ENCODE peak calls at places on chromosomes 12 and 14, in five cellular contexts. L is neuronal stem cell, F is IMR-90, V is mesenchymal stem cell, I is H9. H is an unnamed sample.

GRCh38 chr14:82009076-82009475 is 475.4 kb upstream of the SEL1L start:
- DNase-seq in F (no peak), L (no peak), V (no peak), I (no peak), H (no peak)

GRCh38 chr14:26966942-26967341 is 369.1 kb upstream of the NOVA1 start:
- DNase-seq in F (no peak), V (peak), L (no peak), I (no peak), H (no peak)

GRCh38 chr12:123949118-123949774 is 23.4 kb downstream of the CCDC92 start:
- DNase-seq in V (no peak), L (no peak), F (no peak), I (peak), H (no peak)

GRCh38 chr12:27493260-27493935 is 30.6 kb upstream of the PPFIBP1 start:
- DNase-seq in F (peak), I (no peak), V (peak), L (no peak), H (peak)

GRCh38 chr12:27158322-27158721 is 75.9 kb upstream of the C12orf71 start:
- DNase-seq in F (no peak), L (peak), I (no peak), V (no peak), H (no peak)

GRCh38 chr12:46205293-46205692 is 63.5 kb downstream of the SLC38A1 start:
- DNase-seq in V (no peak), L (no peak), I (no peak), F (no peak), H (no peak)

GRCh38 chr12:14950421-14950820 is 11.0 kb downstream of the ARHGDIB start:
- DNase-seq in L (no peak), V (no peak), I (no peak), F (no peak), H (no peak)

GRCh38 chr12:115355301-115355700 is 671.3 kb upstream of the TBX3 start:
- DNase-seq in L (no peak), I (no peak), V (no peak), F (peak), H (no peak)

GRCh38 chr14:62914873-62915272 is 130.4 kb downstream of the KCNH5 start:
- DNase-seq in I (no peak), L (no peak), V (no peak), F (no peak), H (no peak)

GRCh38 chr12:52232916-52233461 is at the start of gene KRT7:
- DNase-seq in L (no peak), I (peak), V (no peak), F (no peak), H (peak)

GRCh38 chr12:19597304-19598066 is 158.2 kb downstream of the AEBP2 start:
- DNase-seq in I (no peak), V (no peak), L (no peak), F (no peak), H (no peak)

GRCh38 chr14:25007832-25008231 is 42.1 kb downstream of the STXBP6 start:
- DNase-seq in F (no peak), I (no peak), L (no peak), V (no peak), H (no peak)

GRCh38 chr12:85448548-85449139 is 168.6 kb downstream of the ALX1 start:
- DNase-seq in I (no peak), L (no peak), F (peak), V (no peak), H (no peak)

GRCh38 chr12:8692573-8692972 is 5.2 kb upstream of the RIMKLB start:
- DNase-seq in I (peak), F (peak), V (peak), L (peak), H (peak)

GRCh38 chr14:36070056-36071043 is 106.2 kb downstream of the PTCSC3 start:
- DNase-seq in I (peak), F (peak), V (peak), L (peak), H (peak)

GRCh38 chr12:105852958-105853357 is 285.8 kb downstream of the NUAK1 start:
- DNase-seq in I (no peak), V (no peak), L (no peak), F (no peak), H (no peak)

GRCh38 chr12:118467576-118467975 is 91.2 kb downstream of the SUDS3 start:
- DNase-seq in F (no peak), I (no peak), L (no peak), V (no peak), H (no peak)

GRCh38 chr14:102749833-102750775 is 27.1 kb upstream of the TRAF3 start:
- DNase-seq in V (no peak), I (peak), L (no peak), F (no peak), H (no peak)

GRCh38 chr14:75905505-75905904 is 76.3 kb downstream of the TGFB3 start:
- DNase-seq in I (no peak), F (peak), V (peak), L (no peak), H (peak)

GRCh38 chr12:70243510-70244331 is 488 bp downstream of the CNOT2 start:
- DNase-seq in F (peak), V (peak), I (peak), L (peak), H (peak)

GRCh38 chr14:23404331-23404900 is 3.7 kb downstream of the MYH6 start:
- DNase-seq in L (no peak), V (no peak), F (no peak), I (no peak), H (no peak)
- H3K4me2 ChIP-seq in L (no peak), V (no peak), F (no peak), I (no peak), H (no peak)

GRCh38 chr12:131783915-131784541 is 44.2 kb upstream of the MMP17 start:
- DNase-seq in F (peak), V (peak), I (peak), L (no peak), H (peak)

GRCh38 chr12:131785763-131786330 is 42.3 kb upstream of the MMP17 start:
- DNase-seq in F (no peak), L (no peak), V (no peak), I (no peak), H (no peak)

GRCh38 chr12:131786331-131786730 is 41.9 kb upstream of the MMP17 start:
- DNase-seq in F (no peak), I (no peak), V (no peak), L (no peak), H (no peak)

GRCh38 chr12:131787143-131787660 is 41.0 kb upstream of the MMP17 start:
- DNase-seq in V (no peak), F (no peak), L (no peak), I (no peak), H (no peak)

DNA sequence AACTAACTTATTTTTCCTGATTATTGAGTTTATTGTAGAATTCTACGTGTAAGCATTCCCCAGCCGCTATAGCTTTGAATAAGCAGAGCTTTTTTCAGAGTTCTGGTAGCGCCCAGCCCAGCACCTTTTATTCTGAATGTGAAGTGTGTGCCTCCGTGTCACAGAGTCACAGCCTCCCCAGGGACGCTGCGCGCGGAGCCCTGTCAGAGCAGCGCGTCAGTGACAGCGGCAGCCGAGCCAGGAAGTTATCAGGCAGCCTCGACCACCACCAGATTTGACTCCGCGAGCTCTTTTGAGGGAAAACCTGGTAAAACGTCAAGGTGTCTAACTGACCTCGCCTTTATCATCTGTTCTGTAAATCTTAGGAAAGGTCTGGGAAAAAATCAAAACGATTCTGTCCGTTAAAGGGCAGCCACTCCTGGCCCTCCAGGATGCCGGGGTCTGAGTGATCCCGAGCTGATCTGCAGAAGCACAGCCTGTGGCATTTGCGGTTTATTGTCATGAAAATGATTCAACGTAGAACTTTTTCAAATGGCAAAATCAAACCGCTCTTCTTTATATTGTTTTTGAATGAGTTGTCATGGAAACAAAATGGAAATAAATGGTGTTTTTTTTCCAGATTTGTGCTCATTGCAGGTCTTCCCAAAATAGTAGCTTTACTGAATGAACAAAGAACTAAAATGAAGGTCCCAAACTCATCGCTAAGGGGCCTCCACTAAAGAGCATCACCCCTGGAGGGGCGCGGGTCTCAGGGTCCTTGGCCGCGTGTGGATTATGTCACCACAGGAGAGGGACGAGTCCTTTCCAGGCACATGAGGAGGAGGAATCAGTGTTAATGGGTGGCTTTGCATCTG is 43.1 kb upstream of the MMP17 start:
- DNase-seq in F (peak), L (no peak), V (peak), I (no peak), H (no peak)
- H2BK5ac ChIP-seq in F (peak), L (no peak), V (no peak), I (no peak), H (no peak)

DNA sequence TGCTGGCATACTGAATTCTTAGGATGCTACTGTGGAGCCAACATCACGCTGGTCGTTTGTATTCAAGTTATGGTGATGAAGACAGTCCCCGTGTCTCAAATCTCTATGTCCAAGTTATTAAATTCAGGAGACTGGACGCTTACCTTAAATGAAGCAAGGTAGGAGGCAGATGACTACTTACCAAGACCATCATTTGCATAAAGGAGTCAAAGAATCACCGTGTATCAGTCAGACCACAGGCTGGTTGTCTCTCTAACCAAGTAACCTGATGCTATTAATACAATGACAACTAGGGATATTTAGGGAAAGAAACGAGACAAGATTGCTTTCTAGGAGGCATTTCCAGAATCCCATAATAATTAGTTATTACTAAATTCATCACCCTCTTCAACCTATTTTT is 78.1 kb upstream of the FRMD6 start:
- DNase-seq in I (no peak), F (no peak), V (no peak), L (no peak), H (no peak)
- H4K91ac ChIP-seq in I (no peak), F (no peak), V (no peak), L (no peak), H (peak)

DNA sequence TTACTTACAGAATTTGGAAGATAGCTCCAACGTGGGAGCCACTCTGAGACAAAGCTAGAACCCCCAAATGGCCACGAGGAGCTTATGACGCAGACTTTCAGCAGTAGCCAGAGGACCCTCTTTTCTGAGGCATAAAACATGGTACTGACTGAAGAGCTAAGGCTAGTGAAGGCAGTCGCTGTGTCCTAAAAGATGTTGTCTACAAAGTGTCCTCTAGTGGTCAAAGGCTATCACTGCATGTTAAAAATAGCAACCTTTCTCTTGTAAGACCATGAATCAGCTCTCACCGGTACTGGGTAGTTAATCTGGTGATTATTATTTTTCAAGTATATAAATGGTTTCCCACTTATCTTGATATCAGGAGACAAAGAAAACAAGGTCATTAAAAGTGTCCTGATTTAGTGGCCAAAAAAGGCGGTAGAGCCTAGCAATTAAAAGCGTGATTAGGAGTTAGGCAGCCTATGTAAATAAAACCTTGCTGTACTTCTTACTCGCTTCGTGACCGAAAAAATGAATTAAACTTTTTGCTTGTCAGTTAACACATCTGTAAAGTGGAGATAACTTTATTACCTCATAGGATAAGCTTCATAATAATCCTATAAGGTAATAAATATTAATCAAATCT is 47.0 kb upstream of the LGR5 start:
- DNase-seq in L (peak), I (peak), V (peak), F (peak), H (peak)
- H3K4me2 ChIP-seq in L (no peak), I (no peak), V (no peak), F (no peak), H (no peak)

GRCh38 chr12:6946920-6947374 is 3.1 kb downstream of the C12orf57 start:
- DNase-seq in V (no peak), L (no peak), F (no peak), I (no peak), H (no peak)

GRCh38 chr12:6944381-6945186 is 762 bp downstream of the C12orf57 start:
- DNase-seq in F (peak), L (peak), V (peak), I (peak), H (peak)

GRCh38 chr12:6945613-6946012 is 1.8 kb downstream of the C12orf57 start:
- DNase-seq in I (no peak), L (no peak), F (no peak), V (no peak), H (no peak)

GRCh38 chr12:6947615-6948014 is 3.5 kb upstream of the PTPN6 start:
- DNase-seq in F (no peak), I (no peak), L (no peak), V (no peak), H (no peak)

GRCh38 chr12:6946033-6946919 is 2.5 kb downstream of the C12orf57 start:
- DNase-seq in L (no peak), I (peak), V (no peak), F (no peak), H (peak)
- H2BK5ac ChIP-seq in L (no peak), I (no peak), V (no peak), F (no peak), H (peak)

GRCh38 chr12:31033681-31034080 is 40.0 kb upstream of the DDX11 start:
- DNase-seq in V (no peak), L (no peak), I (no peak), F (no peak), H (no peak)
- H4K91ac ChIP-seq in V (no peak), L (no peak), I (no peak), F (no peak), H (no peak)

GRCh38 chr14:73180385-73180805 is 44.1 kb downstream of the PSEN1 start:
- DNase-seq in V (peak), I (no peak), F (peak), L (no peak), H (peak)
- H3K4me2 ChIP-seq in V (no peak), I (no peak), F (no peak), L (no peak), H (no peak)